ENCODE peak calls at places on chromosome X, in seven cellular contexts. One of them, this sample, is unnamed.

GRCh38 chrX:37010496-37010895 is 2.3 kb downstream of the FAM47C start:
- DNase-seq in psoas muscle: no peak
- DNase-seq in Panc1: no peak
- DNase-seq in astrocyte: no peak
- DNase-seq in AG04450: no peak
- DNase-seq in HL-60: no peak
- DNase-seq in fibroblast of mammary gland: no peak
- DNase-seq in this sample: no peak

GRCh38 chrX:106939566-106939965 is 19.4 kb downstream of the CLDN2 start:
- DNase-seq in HL-60: no peak
- DNase-seq in astrocyte: no peak
- DNase-seq in Panc1: no peak
- DNase-seq in AG04450: no peak
- DNase-seq in fibroblast of mammary gland: no peak
- DNase-seq in psoas muscle: no peak
- DNase-seq in this sample: no peak

GRCh38 chrX:119676949-119677653 is 15.9 kb downstream of the SEPTIN6 start:
- DNase-seq in AG04450: no peak
- DNase-seq in HL-60: no peak
- DNase-seq in fibroblast of mammary gland: no peak
- DNase-seq in Panc1: no peak
- DNase-seq in psoas muscle: no peak
- DNase-seq in astrocyte: no peak
- DNase-seq in this sample: no peak

GRCh38 chrX:34886011-34886410 is 56.6 kb upstream of the FAM47B start:
- DNase-seq in astrocyte: no peak
- DNase-seq in HL-60: no peak
- DNase-seq in AG04450: no peak
- DNase-seq in fibroblast of mammary gland: peak; percentile 62
- DNase-seq in psoas muscle: no peak
- DNase-seq in Panc1: no peak
- DNase-seq in this sample: no peak

GRCh38 chrX:41275661-41276609 is 58.0 kb upstream of the DDX3X start:
- DNase-seq in AG04450: no peak
- DNase-seq in fibroblast of mammary gland: peak; percentile 62
- DNase-seq in astrocyte: peak; percentile 20
- DNase-seq in psoas muscle: peak; percentile 85
- DNase-seq in HL-60: peak; percentile 38
- DNase-seq in Panc1: no peak
- DNase-seq in this sample: peak; percentile 59

GRCh38 chrX:24550166-24550565 is 85.1 kb downstream of the PDK3 start:
- DNase-seq in astrocyte: no peak
- DNase-seq in AG04450: no peak
- DNase-seq in Panc1: no peak
- DNase-seq in psoas muscle: no peak
- DNase-seq in HL-60: no peak
- DNase-seq in fibroblast of mammary gland: no peak
- DNase-seq in this sample: no peak

GRCh38 chrX:97685753-97686152 is 802.0 kb downstream of the RPA4 start:
- DNase-seq in psoas muscle: no peak
- DNase-seq in AG04450: no peak
- DNase-seq in Panc1: peak; percentile 12
- DNase-seq in fibroblast of mammary gland: peak; percentile 44
- DNase-seq in astrocyte: peak; percentile 2
- DNase-seq in HL-60: peak; percentile 9
- DNase-seq in this sample: peak; percentile 69

GRCh38 chrX:84363674-84364073 is 138.6 kb downstream of the HDX start:
- DNase-seq in HL-60: no peak
- DNase-seq in psoas muscle: no peak
- DNase-seq in astrocyte: no peak
- DNase-seq in Panc1: no peak
- DNase-seq in fibroblast of mammary gland: peak; percentile 16
- DNase-seq in AG04450: no peak
- DNase-seq in this sample: peak; percentile 32

GRCh38 chrX:46953137-46953527 is 40.9 kb downstream of the JADE3 start:
- DNase-seq in astrocyte: no peak
- DNase-seq in Panc1: no peak
- DNase-seq in HL-60: no peak
- DNase-seq in fibroblast of mammary gland: no peak
- DNase-seq in psoas muscle: no peak
- DNase-seq in AG04450: no peak
- DNase-seq in this sample: peak; percentile 54

GRCh38 chrX:106901341-106901740 is 1.8 kb downstream of the RIPPLY1 start:
- DNase-seq in fibroblast of mammary gland: no peak
- DNase-seq in AG04450: no peak
- DNase-seq in Panc1: no peak
- DNase-seq in astrocyte: no peak
- DNase-seq in HL-60: no peak
- DNase-seq in psoas muscle: no peak
- DNase-seq in this sample: no peak

GRCh38 chrX:38768079-38768478 is 33.2 kb upstream of the MID1IP1 start:
- DNase-seq in Panc1: peak; percentile 1
- DNase-seq in psoas muscle: no peak
- DNase-seq in astrocyte: peak; percentile 0
- DNase-seq in AG04450: peak; percentile 6
- DNase-seq in fibroblast of mammary gland: peak; percentile 45
- DNase-seq in HL-60: no peak
- DNase-seq in this sample: peak; percentile 57

GRCh38 chrX:71941771-71942170 is 31.1 kb downstream of the NHSL2 start:
- DNase-seq in psoas muscle: peak; percentile 55
- DNase-seq in HL-60: no peak
- DNase-seq in astrocyte: peak; percentile 78
- DNase-seq in Panc1: no peak
- DNase-seq in AG04450: peak; percentile 23
- DNase-seq in fibroblast of mammary gland: peak; percentile 83
- DNase-seq in this sample: peak; percentile 65

GRCh38 chrX:10569946-10570345 is 50.4 kb downstream of the MID1 start:
- DNase-seq in psoas muscle: no peak
- DNase-seq in fibroblast of mammary gland: peak; percentile 56
- DNase-seq in AG04450: no peak
- DNase-seq in astrocyte: peak; percentile 58
- DNase-seq in Panc1: no peak
- DNase-seq in HL-60: no peak
- DNase-seq in this sample: peak; percentile 62

GRCh38 chrX:130539721-130540321 is 138.0 kb downstream of the RBMX2 start:
- DNase-seq in fibroblast of mammary gland: peak; percentile 57
- DNase-seq in AG04450: no peak
- DNase-seq in HL-60: peak; percentile 56
- DNase-seq in psoas muscle: peak; percentile 42
- DNase-seq in Panc1: peak; percentile 17
- DNase-seq in astrocyte: peak; percentile 4
- DNase-seq in this sample: peak; percentile 67

GRCh38 chrX:11655282-11655985 is 10.3 kb downstream of the ARHGAP6 start:
- DNase-seq in fibroblast of mammary gland: no peak
- DNase-seq in Panc1: no peak
- DNase-seq in AG04450: no peak
- DNase-seq in psoas muscle: no peak
- DNase-seq in astrocyte: no peak
- DNase-seq in HL-60: no peak
- DNase-seq in this sample: no peak

GRCh38 chrX:52983526-52983925 is 25.2 kb upstream of the FAM156A start:
- DNase-seq in fibroblast of mammary gland: peak; percentile 20
- DNase-seq in Panc1: no peak
- DNase-seq in HL-60: no peak
- DNase-seq in psoas muscle: no peak
- DNase-seq in astrocyte: peak; percentile 39
- DNase-seq in AG04450: no peak
- DNase-seq in this sample: peak; percentile 26

GRCh38 chrX:138745215-138745614 is 33.7 kb upstream of the FGF13 start:
- DNase-seq in fibroblast of mammary gland: peak; percentile 62
- DNase-seq in astrocyte: peak; percentile 11
- DNase-seq in psoas muscle: no peak
- DNase-seq in HL-60: peak; percentile 32
- DNase-seq in Panc1: no peak
- DNase-seq in AG04450: no peak
- DNase-seq in this sample: peak; percentile 50

GRCh38 chrX:114472788-114473187 is 111.1 kb upstream of the HTR2C start:
- DNase-seq in psoas muscle: no peak
- DNase-seq in AG04450: no peak
- DNase-seq in Panc1: no peak
- DNase-seq in fibroblast of mammary gland: no peak
- DNase-seq in HL-60: no peak
- DNase-seq in astrocyte: no peak
- DNase-seq in this sample: no peak

GRCh38 chrX:14064632-14065432 is 35.1 kb upstream of the GEMIN8 start:
- DNase-seq in fibroblast of mammary gland: peak; percentile 8
- DNase-seq in Panc1: no peak
- DNase-seq in HL-60: no peak
- DNase-seq in astrocyte: peak; percentile 48
- DNase-seq in psoas muscle: no peak
- DNase-seq in AG04450: no peak
- DNase-seq in this sample: peak; percentile 4

GRCh38 chrX:122945328-122945727 is 238.8 kb upstream of the GRIA3 start:
- DNase-seq in astrocyte: no peak
- DNase-seq in Panc1: no peak
- DNase-seq in fibroblast of mammary gland: peak; percentile 12
- DNase-seq in AG04450: no peak
- DNase-seq in psoas muscle: no peak
- DNase-seq in HL-60: no peak
- DNase-seq in this sample: no peak

GRCh38 chrX:3141031-3141430 is 99.8 kb downstream of the ARSF start:
- DNase-seq in psoas muscle: no peak
- DNase-seq in AG04450: no peak
- DNase-seq in astrocyte: peak; percentile 73
- DNase-seq in HL-60: no peak
- DNase-seq in Panc1: no peak
- DNase-seq in fibroblast of mammary gland: peak; percentile 51
- DNase-seq in this sample: no peak

GRCh38 chrX:13495232-13495631 is 74.2 kb upstream of the EGFL6 start:
- DNase-seq in AG04450: no peak
- DNase-seq in HL-60: peak; percentile 2
- DNase-seq in astrocyte: no peak
- DNase-seq in fibroblast of mammary gland: peak; percentile 26
- DNase-seq in Panc1: no peak
- DNase-seq in psoas muscle: no peak
- DNase-seq in this sample: no peak

GRCh38 chrX:38276089-38276488 is 51.2 kb downstream of the RPGR start:
- DNase-seq in fibroblast of mammary gland: no peak
- DNase-seq in AG04450: no peak
- DNase-seq in HL-60: no peak
- DNase-seq in astrocyte: no peak
- DNase-seq in Panc1: no peak
- DNase-seq in psoas muscle: no peak
- DNase-seq in this sample: no peak

GRCh38 chrX:24231169-24231568 is 81.6 kb downstream of the ZFX start:
- DNase-seq in astrocyte: peak; percentile 88
- DNase-seq in AG04450: peak; percentile 37
- DNase-seq in fibroblast of mammary gland: peak; percentile 93
- DNase-seq in psoas muscle: no peak
- DNase-seq in HL-60: no peak
- DNase-seq in Panc1: no peak
- DNase-seq in this sample: peak; percentile 88

GRCh38 chrX:19799319-19800182 is 87.8 kb downstream of the SH3KBP1 start:
- DNase-seq in Panc1: no peak
- DNase-seq in astrocyte: peak; percentile 51
- DNase-seq in HL-60: no peak
- DNase-seq in fibroblast of mammary gland: peak; percentile 65
- DNase-seq in psoas muscle: no peak
- DNase-seq in AG04450: no peak
- DNase-seq in this sample: peak; percentile 33

GRCh38 chrX:40086569-40087335 is 11.0 kb downstream of the BCOR start:
- DNase-seq in Panc1: no peak
- DNase-seq in HL-60: no peak
- DNase-seq in astrocyte: no peak
- DNase-seq in psoas muscle: no peak
- DNase-seq in AG04450: peak; percentile 47
- DNase-seq in fibroblast of mammary gland: no peak
- DNase-seq in this sample: no peak
- H3K4me3 ChIP-seq in Panc1: no peak overlapping the region
- H3K4me3 ChIP-seq in HL-60: no peak overlapping the region
- H3K4me3 ChIP-seq in astrocyte: no peak overlapping the region
- H3K4me3 ChIP-seq in psoas muscle: peak overlapping the region; percentile 18
- H3K4me3 ChIP-seq in AG04450: peak overlapping the region; percentile 27
- H3K4me3 ChIP-seq in fibroblast of mammary gland: no peak overlapping the region
- H3K4me3 ChIP-seq in this sample: no peak overlapping the region

GRCh38 chrX:109590176-109590575 is 34.8 kb downstream of the KCNE5 start:
- DNase-seq in AG04450: no peak
- DNase-seq in astrocyte: no peak
- DNase-seq in fibroblast of mammary gland: no peak
- DNase-seq in psoas muscle: no peak
- DNase-seq in Panc1: no peak
- DNase-seq in HL-60: no peak
- DNase-seq in this sample: no peak
- TF ChIP-seq CTCF in AG04450: no peak
- TF ChIP-seq CTCF in astrocyte: no peak
- TF ChIP-seq CTCF in fibroblast of mammary gland: no peak
- TF ChIP-seq CTCF in psoas muscle: no peak
- TF ChIP-seq CTCF in Panc1: no peak
- TF ChIP-seq CTCF in HL-60: no peak
- TF ChIP-seq CTCF in this sample: no peak

GRCh38 chrX:45768666-45769065 is 568.0 kb upstream of the DIPK2B start:
- DNase-seq in AG04450: no peak
- DNase-seq in Panc1: no peak
- DNase-seq in astrocyte: no peak
- DNase-seq in fibroblast of mammary gland: no peak
- DNase-seq in psoas muscle: no peak
- DNase-seq in HL-60: no peak
- DNase-seq in this sample: no peak

GRCh38 chrX:45767021-45767491 is 566.4 kb upstream of the DIPK2B start:
- DNase-seq in HL-60: peak; percentile 23
- DNase-seq in Panc1: no peak
- DNase-seq in astrocyte: peak; percentile 41
- DNase-seq in fibroblast of mammary gland: peak; percentile 55
- DNase-seq in AG04450: no peak
- DNase-seq in psoas muscle: no peak
- DNase-seq in this sample: peak; percentile 71

GRCh38 chrX:45765281-45765680 is 564.6 kb upstream of the DIPK2B start:
- DNase-seq in astrocyte: no peak
- DNase-seq in Panc1: no peak
- DNase-seq in AG04450: no peak
- DNase-seq in HL-60: no peak
- DNase-seq in fibroblast of mammary gland: no peak
- DNase-seq in psoas muscle: no peak
- DNase-seq in this sample: no peak

GRCh38 chrX:45762699-45763647 is 562.3 kb upstream of the DIPK2B start:
- DNase-seq in fibroblast of mammary gland: no peak
- DNase-seq in Panc1: no peak
- DNase-seq in psoas muscle: no peak
- DNase-seq in HL-60: no peak
- DNase-seq in astrocyte: peak; percentile 27
- DNase-seq in AG04450: no peak
- DNase-seq in this sample: no peak

DNA sequence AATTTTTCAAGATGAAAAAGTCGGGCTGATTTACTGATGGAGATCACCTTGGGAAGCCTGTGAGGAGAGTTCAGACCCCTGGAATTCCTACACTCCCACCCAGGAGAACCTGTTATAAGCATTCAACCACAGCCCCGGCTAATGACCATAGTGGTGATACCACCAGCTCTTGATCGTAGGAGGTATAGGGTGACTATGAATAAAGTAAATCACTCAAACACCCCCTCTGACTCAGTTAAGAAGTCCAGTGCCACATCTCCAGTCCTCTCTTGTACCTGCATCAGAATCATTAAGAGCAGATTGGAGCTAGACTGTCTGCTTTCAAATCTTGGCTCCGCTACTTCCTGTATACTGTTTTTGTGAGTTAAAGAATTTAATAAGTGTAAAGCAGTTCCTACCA is 565.0 kb upstream of the DIPK2B start:
- DNase-seq in Panc1: no peak
- DNase-seq in psoas muscle: no peak
- DNase-seq in astrocyte: peak; percentile 26
- DNase-seq in AG04450: no peak
- DNase-seq in fibroblast of mammary gland: no peak
- DNase-seq in HL-60: no peak
- DNase-seq in this sample: no peak
- H3K4me3 ChIP-seq in Panc1: peak overlapping the region; percentile 54
- H3K4me3 ChIP-seq in psoas muscle: no peak overlapping the region
- H3K4me3 ChIP-seq in astrocyte: peak overlapping the region; percentile 93
- H3K4me3 ChIP-seq in AG04450: peak overlapping the region; percentile 62
- H3K4me3 ChIP-seq in fibroblast of mammary gland: peak overlapping the region; percentile 83
- H3K4me3 ChIP-seq in HL-60: peak overlapping the region; percentile 54
- H3K4me3 ChIP-seq in this sample: peak overlapping the region; percentile 41

GRCh38 chrX:134294548-134294947 is 57.6 kb downstream of the CCDC160 start:
- DNase-seq in Panc1: no peak
- DNase-seq in psoas muscle: no peak
- DNase-seq in fibroblast of mammary gland: peak; percentile 4
- DNase-seq in astrocyte: no peak
- DNase-seq in AG04450: no peak
- DNase-seq in HL-60: no peak
- DNase-seq in this sample: peak; percentile 31
- TF ChIP-seq CTCF in Panc1: peak; percentile 34
- TF ChIP-seq CTCF in psoas muscle: no peak
- TF ChIP-seq CTCF in fibroblast of mammary gland: peak; percentile 39
- TF ChIP-seq CTCF in astrocyte: peak; percentile 14
- TF ChIP-seq CTCF in AG04450: peak; percentile 40
- TF ChIP-seq CTCF in HL-60: no peak
- TF ChIP-seq CTCF in this sample: peak; percentile 39

This sample was measured in choroid plexus epithelial cell.